ENCODE peak calls at places on chromosomes 1 and 21, in six cellular contexts. One of them, this sample, is unnamed.

GRCh38 chr1:13949571-13949970 is 249.6 kb downstream of the PRDM2 start:
- DNase-seq in BE2C: no peak
- DNase-seq in fibroblast of the aortic adventitia: no peak
- DNase-seq in OCI-LY7: no peak
- DNase-seq in GM12865: no peak
- DNase-seq in AG04450: no peak
- DNase-seq in this sample: no peak

GRCh38 chr1:211603191-211603701 is 24.3 kb upstream of the SLC30A1 start:
- DNase-seq in BE2C: no peak
- DNase-seq in fibroblast of the aortic adventitia: no peak
- DNase-seq in OCI-LY7: no peak
- DNase-seq in GM12865: no peak
- DNase-seq in AG04450: no peak
- DNase-seq in this sample: no peak

GRCh38 chr21:35578350-35578782 is 482.0 kb downstream of the SETD4 start:
- DNase-seq in BE2C: no peak
- DNase-seq in fibroblast of the aortic adventitia: peak
- DNase-seq in OCI-LY7: no peak
- DNase-seq in GM12865: no peak
- DNase-seq in AG04450: peak
- DNase-seq in this sample: peak

GRCh38 chr1:91710261-91710660 is 175.7 kb downstream of the TGFBR3 start:
- DNase-seq in BE2C: no peak
- DNase-seq in fibroblast of the aortic adventitia: no peak
- DNase-seq in OCI-LY7: no peak
- DNase-seq in GM12865: no peak
- DNase-seq in AG04450: no peak
- DNase-seq in this sample: no peak

GRCh38 chr1:19758227-19758830 is 41.4 kb downstream of the TMCO4 start:
- DNase-seq in BE2C: no peak
- DNase-seq in fibroblast of the aortic adventitia: peak
- DNase-seq in OCI-LY7: no peak
- DNase-seq in GM12865: no peak
- DNase-seq in AG04450: peak
- DNase-seq in this sample: peak

GRCh38 chr1:161727343-161727924 is 6.1 kb downstream of the FCRLB start:
- DNase-seq in BE2C: no peak
- DNase-seq in fibroblast of the aortic adventitia: peak
- DNase-seq in OCI-LY7: no peak
- DNase-seq in GM12865: peak
- DNase-seq in AG04450: peak
- DNase-seq in this sample: peak

GRCh38 chr1:65467536-65467935 is 47.1 kb downstream of the LEPR start:
- DNase-seq in BE2C: no peak
- DNase-seq in fibroblast of the aortic adventitia: no peak
- DNase-seq in OCI-LY7: no peak
- DNase-seq in GM12865: peak
- DNase-seq in AG04450: no peak
- DNase-seq in this sample: no peak

GRCh38 chr1:117564227-117565082 is 41.4 kb upstream of the TENT5C start:
- DNase-seq in BE2C: no peak
- DNase-seq in fibroblast of the aortic adventitia: no peak
- DNase-seq in OCI-LY7: no peak
- DNase-seq in GM12865: no peak
- DNase-seq in AG04450: no peak
- DNase-seq in this sample: no peak

GRCh38 chr1:11174271-11174942 is 14.7 kb upstream of the ANGPTL7 start:
- DNase-seq in BE2C: no peak
- DNase-seq in fibroblast of the aortic adventitia: peak
- DNase-seq in OCI-LY7: no peak
- DNase-seq in GM12865: no peak
- DNase-seq in AG04450: no peak
- DNase-seq in this sample: no peak

GRCh38 chr1:226051356-226051755 is 11.2 kb upstream of the H3-3A start:
- DNase-seq in BE2C: no peak
- DNase-seq in fibroblast of the aortic adventitia: peak
- DNase-seq in OCI-LY7: no peak
- DNase-seq in GM12865: no peak
- DNase-seq in AG04450: no peak
- DNase-seq in this sample: no peak

GRCh38 chr1:68745006-68745405 is 248.1 kb upstream of the DEPDC1 start:
- DNase-seq in BE2C: no peak
- DNase-seq in fibroblast of the aortic adventitia: no peak
- DNase-seq in OCI-LY7: no peak
- DNase-seq in GM12865: no peak
- DNase-seq in AG04450: no peak
- DNase-seq in this sample: no peak

GRCh38 chr1:108089482-108089881 is 110.7 kb downstream of the SLC25A24 start:
- DNase-seq in BE2C: no peak
- DNase-seq in fibroblast of the aortic adventitia: peak
- DNase-seq in OCI-LY7: no peak
- DNase-seq in GM12865: no peak
- DNase-seq in AG04450: no peak
- DNase-seq in this sample: no peak

GRCh38 chr1:27519341-27520258 is 29.6 kb upstream of the WASF2 start:
- DNase-seq in BE2C: no peak
- DNase-seq in fibroblast of the aortic adventitia: no peak
- DNase-seq in OCI-LY7: no peak
- DNase-seq in GM12865: no peak
- DNase-seq in AG04450: no peak
- DNase-seq in this sample: no peak

GRCh38 chr1:52641307-52641706 is 8.3 kb downstream of the SHISAL2A start:
- DNase-seq in BE2C: no peak
- DNase-seq in fibroblast of the aortic adventitia: no peak
- DNase-seq in OCI-LY7: no peak
- DNase-seq in GM12865: peak
- DNase-seq in AG04450: no peak
- DNase-seq in this sample: no peak

GRCh38 chr1:101290922-101291561 is 54.2 kb downstream of the S1PR1 start:
- DNase-seq in BE2C: no peak
- DNase-seq in fibroblast of the aortic adventitia: no peak
- DNase-seq in OCI-LY7: no peak
- DNase-seq in GM12865: peak
- DNase-seq in AG04450: no peak
- DNase-seq in this sample: no peak

GRCh38 chr1:33088119-33088906 is 7.4 kb downstream of the AZIN2 start:
- DNase-seq in BE2C: no peak
- DNase-seq in fibroblast of the aortic adventitia: no peak
- DNase-seq in OCI-LY7: peak
- DNase-seq in GM12865: peak
- DNase-seq in AG04450: no peak
- DNase-seq in this sample: no peak

GRCh38 chr1:180002437-180002836 is 47.8 kb downstream of the CEP350 start:
- DNase-seq in BE2C: no peak
- DNase-seq in fibroblast of the aortic adventitia: peak
- DNase-seq in OCI-LY7: no peak
- DNase-seq in GM12865: no peak
- DNase-seq in AG04450: no peak
- DNase-seq in this sample: no peak

GRCh38 chr1:188715566-188715965 is 1762.1 kb downstream of the BRINP3 start:
- DNase-seq in BE2C: no peak
- DNase-seq in fibroblast of the aortic adventitia: no peak
- DNase-seq in OCI-LY7: no peak
- DNase-seq in GM12865: no peak
- DNase-seq in AG04450: no peak
- DNase-seq in this sample: no peak

GRCh38 chr21:32562426-32562825 is 22.9 kb downstream of the TCP10L start:
- DNase-seq in BE2C: peak
- DNase-seq in fibroblast of the aortic adventitia: peak
- DNase-seq in OCI-LY7: no peak
- DNase-seq in GM12865: no peak
- DNase-seq in AG04450: no peak
- DNase-seq in this sample: peak
- TF ChIP-seq CTCF in BE2C: peak
- TF ChIP-seq CTCF in fibroblast of the aortic adventitia: peak
- TF ChIP-seq CTCF in OCI-LY7: no peak
- TF ChIP-seq CTCF in GM12865: no peak
- TF ChIP-seq CTCF in AG04450: peak
- TF ChIP-seq CTCF in this sample: peak

GRCh38 chr1:205832326-205832751 is 17.6 kb downstream of the PM20D1 start:
- DNase-seq in BE2C: peak
- DNase-seq in fibroblast of the aortic adventitia: no peak
- DNase-seq in OCI-LY7: no peak
- DNase-seq in GM12865: no peak
- DNase-seq in AG04450: no peak
- DNase-seq in this sample: no peak
- H3K4me3 ChIP-seq in BE2C: no peak
- H3K4me3 ChIP-seq in fibroblast of the aortic adventitia: no peak
- H3K4me3 ChIP-seq in OCI-LY7: no peak
- H3K4me3 ChIP-seq in GM12865: no peak
- H3K4me3 ChIP-seq in AG04450: no peak
- H3K4me3 ChIP-seq in this sample: no peak

GRCh38 chr1:210025870-210026269 is 87.9 kb downstream of the SYT14 start:
- DNase-seq in BE2C: no peak
- DNase-seq in fibroblast of the aortic adventitia: no peak
- DNase-seq in OCI-LY7: no peak
- DNase-seq in GM12865: no peak
- DNase-seq in AG04450: no peak
- DNase-seq in this sample: no peak
- TF ChIP-seq CTCF in BE2C: peak
- TF ChIP-seq CTCF in fibroblast of the aortic adventitia: peak
- TF ChIP-seq CTCF in OCI-LY7: peak
- TF ChIP-seq CTCF in GM12865: no peak
- TF ChIP-seq CTCF in AG04450: no peak
- TF ChIP-seq CTCF in this sample: no peak

GRCh38 chr1:230300322-230301301 is 125.5 kb downstream of the PGBD5 start:
- DNase-seq in BE2C: no peak
- DNase-seq in fibroblast of the aortic adventitia: no peak
- DNase-seq in OCI-LY7: peak
- DNase-seq in GM12865: no peak
- DNase-seq in AG04450: no peak
- DNase-seq in this sample: no peak

GRCh38 chr1:230299148-230300006 is 126.8 kb downstream of the PGBD5 start:
- DNase-seq in BE2C: no peak
- DNase-seq in fibroblast of the aortic adventitia: no peak
- DNase-seq in OCI-LY7: no peak
- DNase-seq in GM12865: no peak
- DNase-seq in AG04450: no peak
- DNase-seq in this sample: no peak

GRCh38 chr1:230301820-230302219 is 124.3 kb downstream of the PGBD5 start:
- DNase-seq in BE2C: no peak
- DNase-seq in fibroblast of the aortic adventitia: no peak
- DNase-seq in OCI-LY7: no peak
- DNase-seq in GM12865: no peak
- DNase-seq in AG04450: no peak
- DNase-seq in this sample: no peak

GRCh38 chr1:230303069-230303468 is 123.1 kb downstream of the PGBD5 start:
- DNase-seq in BE2C: no peak
- DNase-seq in fibroblast of the aortic adventitia: no peak
- DNase-seq in OCI-LY7: no peak
- DNase-seq in GM12865: no peak
- DNase-seq in AG04450: no peak
- DNase-seq in this sample: no peak

DNA sequence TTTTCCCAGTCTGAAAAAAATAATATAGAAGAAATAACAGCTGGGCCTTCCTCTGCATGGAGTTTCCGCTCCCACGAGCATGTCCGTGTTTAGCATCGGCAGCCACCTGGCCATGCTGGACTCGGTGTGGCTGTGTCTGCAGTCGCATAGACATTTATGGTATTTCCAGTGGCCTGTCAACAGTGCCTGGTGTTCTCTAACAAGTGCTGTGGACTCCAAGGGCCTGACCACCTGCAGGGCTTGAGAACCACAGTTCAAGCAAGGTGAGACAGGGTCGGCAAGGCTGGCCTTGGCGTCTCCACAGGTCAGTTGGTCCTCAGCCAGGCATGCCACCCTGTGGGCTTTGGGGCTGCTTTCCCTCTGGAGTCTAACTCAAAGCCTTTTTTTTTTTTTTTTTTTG is 124.8 kb downstream of the PGBD5 start:
- DNase-seq in BE2C: no peak
- DNase-seq in fibroblast of the aortic adventitia: no peak
- DNase-seq in OCI-LY7: no peak
- DNase-seq in GM12865: no peak
- DNase-seq in AG04450: no peak
- DNase-seq in this sample: no peak
- H3K4me3 ChIP-seq in BE2C: no peak
- H3K4me3 ChIP-seq in fibroblast of the aortic adventitia: no peak
- H3K4me3 ChIP-seq in OCI-LY7: no peak
- H3K4me3 ChIP-seq in GM12865: no peak
- H3K4me3 ChIP-seq in AG04450: no peak
- H3K4me3 ChIP-seq in this sample: no peak

GRCh38 chr1:235642021-235642942 is 7.3 kb downstream of the GNG4 start:
- DNase-seq in BE2C: no peak
- DNase-seq in fibroblast of the aortic adventitia: no peak
- DNase-seq in OCI-LY7: peak
- DNase-seq in GM12865: peak
- DNase-seq in AG04450: no peak
- DNase-seq in this sample: no peak

GRCh38 chr1:235640580-235640979 is 9.0 kb downstream of the GNG4 start:
- DNase-seq in BE2C: no peak
- DNase-seq in fibroblast of the aortic adventitia: no peak
- DNase-seq in OCI-LY7: no peak
- DNase-seq in GM12865: no peak
- DNase-seq in AG04450: no peak
- DNase-seq in this sample: no peak

GRCh38 chr1:235643837-235644692 is 5.5 kb downstream of the GNG4 start:
- DNase-seq in BE2C: no peak
- DNase-seq in fibroblast of the aortic adventitia: no peak
- DNase-seq in OCI-LY7: no peak
- DNase-seq in GM12865: no peak
- DNase-seq in AG04450: no peak
- DNase-seq in this sample: no peak

GRCh38 chr1:235644693-235645305 is 4.8 kb downstream of the GNG4 start:
- DNase-seq in BE2C: no peak
- DNase-seq in fibroblast of the aortic adventitia: no peak
- DNase-seq in OCI-LY7: no peak
- DNase-seq in GM12865: no peak
- DNase-seq in AG04450: no peak
- DNase-seq in this sample: no peak

DNA sequence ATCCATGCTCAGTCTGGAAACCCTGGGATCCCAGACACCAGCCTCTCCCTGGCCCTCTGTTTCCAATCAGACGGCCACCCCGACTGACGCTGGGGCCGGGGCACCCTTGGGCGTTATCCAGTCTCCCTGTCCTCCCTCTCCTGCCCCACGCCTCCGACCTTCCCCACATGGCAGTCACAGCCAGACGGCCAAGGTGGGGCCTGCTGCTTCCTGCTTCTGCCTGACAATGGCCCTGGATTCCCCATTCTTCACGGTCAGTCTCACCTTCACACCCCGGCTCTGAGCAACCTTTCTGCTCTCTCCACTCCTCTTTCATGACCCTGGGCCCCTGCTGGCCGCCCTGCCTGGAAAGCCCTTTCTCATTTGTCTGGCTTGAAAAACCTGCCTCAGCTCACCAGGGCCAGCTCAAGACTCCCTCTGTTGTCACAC is 6.6 kb downstream of the GNG4 start:
- DNase-seq in BE2C: no peak
- DNase-seq in fibroblast of the aortic adventitia: no peak
- DNase-seq in OCI-LY7: no peak
- DNase-seq in GM12865: no peak
- DNase-seq in AG04450: no peak
- DNase-seq in this sample: no peak
- TF ChIP-seq CTCF in BE2C: no peak
- TF ChIP-seq CTCF in fibroblast of the aortic adventitia: no peak
- TF ChIP-seq CTCF in OCI-LY7: no peak
- TF ChIP-seq CTCF in GM12865: no peak
- TF ChIP-seq CTCF in AG04450: no peak
- TF ChIP-seq CTCF in this sample: no peak

This sample was measured in astrocyte of the cerebellum.